ENCODE peak calls at places on chromosomes 3 and 15, in four cellular contexts. One of them, this sample, is unnamed. For H3K27me3, the result is how much of the 10 kb centered on the place peaks cover.

GRCh38 chr15:100849021-100849831 is 30.4 kb upstream of the ALDH1A3 start:
- DNase-seq in upper lobe of right lung: peak
- DNase-seq in pancreas: peak
- DNase-seq in PC-3: peak
- DNase-seq in this sample: peak

GRCh38 chr3:113485161-113485609 is 29.8 kb downstream of the SPICE1 start:
- DNase-seq in upper lobe of right lung: peak
- DNase-seq in pancreas: no peak
- DNase-seq in PC-3: peak
- DNase-seq in this sample: peak

GRCh38 chr3:151265866-151266265 is 12.5 kb downstream of the P2RY14 start:
- DNase-seq in upper lobe of right lung: no peak
- DNase-seq in pancreas: no peak
- DNase-seq in PC-3: no peak
- DNase-seq in this sample: no peak

GRCh38 chr3:127831723-127832172 is 9.4 kb upstream of the MGLL start:
- DNase-seq in upper lobe of right lung: peak
- DNase-seq in pancreas: peak
- DNase-seq in PC-3: peak
- DNase-seq in this sample: no peak

GRCh38 chr3:11832964-11833621 is 13.6 kb downstream of the TAMM41 start:
- DNase-seq in upper lobe of right lung: no peak
- DNase-seq in pancreas: peak
- DNase-seq in PC-3: no peak
- DNase-seq in this sample: no peak

GRCh38 chr3:156478931-156479330 is 76.0 kb downstream of the SSR3 start:
- DNase-seq in upper lobe of right lung: no peak
- DNase-seq in pancreas: no peak
- DNase-seq in PC-3: no peak
- DNase-seq in this sample: no peak

GRCh38 chr3:121681792-121682191 is 21.1 kb upstream of the HCLS1 start:
- DNase-seq in upper lobe of right lung: no peak
- DNase-seq in pancreas: no peak
- DNase-seq in PC-3: no peak
- DNase-seq in this sample: no peak

GRCh38 chr15:90871097-90871715 is 2.8 kb downstream of the FURIN start:
- DNase-seq in upper lobe of right lung: peak
- DNase-seq in pancreas: no peak
- DNase-seq in PC-3: no peak
- DNase-seq in this sample: no peak

GRCh38 chr3:64190517-64191515 is 34.5 kb downstream of the PRICKLE2 start:
- DNase-seq in upper lobe of right lung: no peak
- DNase-seq in pancreas: no peak
- DNase-seq in PC-3: peak
- DNase-seq in this sample: peak

GRCh38 chr3:154152741-154153140 is 31.6 kb downstream of the ARHGEF26 start:
- DNase-seq in upper lobe of right lung: no peak
- DNase-seq in pancreas: no peak
- DNase-seq in PC-3: no peak
- DNase-seq in this sample: no peak

GRCh38 chr15:62644874-62645755 is 397.4 kb upstream of the TPM1 start:
- DNase-seq in upper lobe of right lung: no peak
- DNase-seq in pancreas: no peak
- DNase-seq in PC-3: no peak
- DNase-seq in this sample: no peak

GRCh38 chr15:101358895-101359294 is 63.8 kb upstream of the SNRPA1 start:
- DNase-seq in upper lobe of right lung: no peak
- DNase-seq in pancreas: no peak
- DNase-seq in PC-3: no peak
- DNase-seq in this sample: peak

GRCh38 chr3:135581806-135582205 is 383.7 kb upstream of the PPP2R3A start:
- DNase-seq in upper lobe of right lung: no peak
- DNase-seq in pancreas: no peak
- DNase-seq in PC-3: no peak
- DNase-seq in this sample: no peak

GRCh38 chr3:45654344-45654934 is 34.8 kb upstream of the SACM1L start:
- DNase-seq in upper lobe of right lung: no peak
- DNase-seq in pancreas: no peak
- DNase-seq in PC-3: peak
- DNase-seq in this sample: no peak

GRCh38 chr15:94057305-94057704 is 174.1 kb upstream of the MCTP2 start:
- DNase-seq in upper lobe of right lung: no peak
- DNase-seq in pancreas: no peak
- DNase-seq in PC-3: no peak
- DNase-seq in this sample: peak

GRCh38 chr3:45677045-45677436 is 12.2 kb upstream of the SACM1L start:
- DNase-seq in upper lobe of right lung: peak
- DNase-seq in pancreas: no peak
- DNase-seq in PC-3: peak
- DNase-seq in this sample: peak

GRCh38 chr3:194973366-194974000 is 287.8 kb downstream of the FAM43A start:
- DNase-seq in upper lobe of right lung: no peak
- DNase-seq in pancreas: no peak
- DNase-seq in PC-3: no peak
- DNase-seq in this sample: no peak

GRCh38 chr3:52606373-52607085 is 70.1 kb downstream of the UQCC5 start:
- DNase-seq in upper lobe of right lung: no peak
- DNase-seq in pancreas: peak
- DNase-seq in PC-3: peak
- DNase-seq in this sample: peak

GRCh38 chr15:51675234-51675633 is 6.1 kb upstream of the SCG3 start:
- DNase-seq in upper lobe of right lung: no peak
- DNase-seq in pancreas: no peak
- DNase-seq in PC-3: no peak
- DNase-seq in this sample: no peak

GRCh38 chr15:50119063-50119700 is at the start of gene ATP8B4:
- DNase-seq in upper lobe of right lung: no peak
- DNase-seq in pancreas: no peak
- DNase-seq in PC-3: no peak
- DNase-seq in this sample: no peak

GRCh38 chr15:60932051-60932915 is 296.8 kb downstream of the RORA start:
- DNase-seq in upper lobe of right lung: peak
- DNase-seq in pancreas: no peak
- DNase-seq in PC-3: peak
- DNase-seq in this sample: peak

GRCh38 chr3:149314807-149315578 is 18.4 kb downstream of the TM4SF18 start:
- DNase-seq in upper lobe of right lung: no peak
- DNase-seq in pancreas: no peak
- DNase-seq in PC-3: peak
- DNase-seq in this sample: peak

GRCh38 chr3:45120615-45121158 is 25.5 kb downstream of the CDCP1 start:
- DNase-seq in upper lobe of right lung: no peak
- DNase-seq in pancreas: no peak
- DNase-seq in PC-3: no peak
- DNase-seq in this sample: no peak

GRCh38 chr3:13106308-13106970 is 33.2 kb upstream of the IQSEC1 start:
- DNase-seq in upper lobe of right lung: peak
- DNase-seq in pancreas: no peak
- DNase-seq in PC-3: peak
- DNase-seq in this sample: peak

GRCh38 chr3:194206375-194206774 is 70.4 kb downstream of the HES1 start:
- DNase-seq in upper lobe of right lung: peak
- DNase-seq in pancreas: peak
- DNase-seq in PC-3: no peak
- DNase-seq in this sample: no peak

GRCh38 chr3:27681249-27681748 is 40.8 kb downstream of the EOMES start:
- DNase-seq in upper lobe of right lung: no peak
- DNase-seq in pancreas: no peak
- DNase-seq in PC-3: peak
- DNase-seq in this sample: peak

GRCh38 chr3:1609416-1609815 is 489.2 kb upstream of the CNTN4 start:
- DNase-seq in upper lobe of right lung: no peak
- DNase-seq in pancreas: no peak
- DNase-seq in PC-3: no peak
- DNase-seq in this sample: no peak

GRCh38 chr3:125186261-125186770 is 26.2 kb downstream of the SLC12A8 start:
- DNase-seq in upper lobe of right lung: no peak
- DNase-seq in pancreas: no peak
- DNase-seq in PC-3: no peak
- DNase-seq in this sample: no peak

GRCh38 chr3:155248531-155249187 is 44.8 kb downstream of the STRIT1 start:
- DNase-seq in upper lobe of right lung: no peak
- DNase-seq in pancreas: no peak
- DNase-seq in PC-3: no peak
- DNase-seq in this sample: no peak

GRCh38 chr3:141303481-141304223 is 64.7 kb upstream of the ZBTB38 start:
- DNase-seq in upper lobe of right lung: no peak
- DNase-seq in pancreas: peak
- DNase-seq in PC-3: peak
- DNase-seq in this sample: peak

GRCh38 chr3:39260957-39261356 is 18.9 kb downstream of the CX3CR1 start:
- DNase-seq in upper lobe of right lung: peak
- DNase-seq in pancreas: no peak
- DNase-seq in PC-3: peak
- DNase-seq in this sample: peak

GRCh38 chr3:150061288-150062018 is 90.8 kb upstream of the PFN2 start:
- DNase-seq in upper lobe of right lung: no peak
- DNase-seq in pancreas: no peak
- DNase-seq in PC-3: no peak
- DNase-seq in this sample: no peak

GRCh38 chr3:185317674-185318073 is 45.3 kb upstream of the MAP3K13 start:
- DNase-seq in upper lobe of right lung: no peak
- DNase-seq in pancreas: no peak
- DNase-seq in PC-3: peak
- DNase-seq in this sample: peak

GRCh38 chr3:30694668-30695067 is 88.3 kb downstream of the TGFBR2 start:
- DNase-seq in upper lobe of right lung: no peak
- DNase-seq in pancreas: no peak
- DNase-seq in PC-3: no peak
- DNase-seq in this sample: no peak

GRCh38 chr3:197841789-197842188 is 50.7 kb downstream of the LRCH3 start:
- DNase-seq in upper lobe of right lung: no peak
- DNase-seq in pancreas: no peak
- DNase-seq in PC-3: no peak
- DNase-seq in this sample: no peak

GRCh38 chr3:190995156-190995555 is 132.7 kb upstream of the GMNC start:
- DNase-seq in upper lobe of right lung: no peak
- DNase-seq in pancreas: no peak
- DNase-seq in PC-3: no peak
- DNase-seq in this sample: no peak

GRCh38 chr3:149435936-149436885 is 38.3 kb upstream of the TM4SF4 start:
- DNase-seq in upper lobe of right lung: no peak
- DNase-seq in pancreas: no peak
- DNase-seq in PC-3: no peak
- DNase-seq in this sample: no peak

GRCh38 chr3:13579089-13579488 is 30.2 kb downstream of the FBLN2 start:
- DNase-seq in upper lobe of right lung: no peak
- DNase-seq in pancreas: no peak
- DNase-seq in PC-3: peak
- DNase-seq in this sample: peak

DNA sequence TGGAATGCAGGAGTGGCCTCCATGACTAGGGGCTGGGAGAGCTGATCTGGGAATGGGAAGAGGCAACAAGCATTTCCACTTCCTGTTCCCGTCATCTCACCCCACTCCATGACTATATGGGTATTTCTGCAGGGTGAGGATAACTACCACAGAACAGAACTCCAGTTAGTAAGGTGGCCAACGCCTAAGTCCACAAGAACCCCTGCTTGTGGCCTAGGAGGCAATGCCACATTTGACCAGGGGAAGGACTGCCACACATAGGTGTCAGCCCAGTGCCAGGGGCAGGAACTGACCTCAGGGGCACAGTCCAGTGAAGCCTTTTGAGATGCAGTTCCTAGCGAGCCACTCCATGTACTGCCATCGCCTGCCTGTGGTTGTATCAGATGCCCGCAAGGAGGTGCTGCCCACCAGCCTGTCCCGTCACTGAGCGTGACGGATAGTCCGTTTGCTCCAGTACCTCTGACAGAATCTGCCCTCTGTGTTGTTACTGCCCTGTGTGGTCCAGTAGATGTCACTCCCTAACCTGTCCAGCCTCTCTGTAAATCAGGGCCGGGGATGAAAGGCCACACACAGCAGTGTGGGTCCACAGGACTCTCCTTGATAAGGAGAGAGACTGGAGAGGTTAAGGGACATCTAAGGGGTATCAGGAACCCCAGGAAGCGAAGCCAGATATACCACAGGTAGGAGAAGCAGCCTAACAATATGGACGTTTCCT is 3.5 kb upstream of the MTFMT start:
- DNase-seq in upper lobe of right lung: peak
- DNase-seq in pancreas: peak
- DNase-seq in PC-3: peak
- DNase-seq in this sample: peak
- TF ChIP-seq CTCF in upper lobe of right lung: peak
- TF ChIP-seq CTCF in pancreas: peak
- TF ChIP-seq CTCF in PC-3: peak
- TF ChIP-seq CTCF in this sample: peak

GRCh38 chr15:74175271-74176191 is 2.0 kb downstream of the ISLR start:
- DNase-seq in upper lobe of right lung: peak
- DNase-seq in pancreas: no peak
- DNase-seq in PC-3: no peak
- DNase-seq in this sample: no peak

GRCh38 chr15:74173545-74174215 is at the start of gene ISLR:
- DNase-seq in upper lobe of right lung: no peak
- DNase-seq in pancreas: no peak
- DNase-seq in PC-3: no peak
- DNase-seq in this sample: no peak

GRCh38 chr15:74174966-74175270 is 1.4 kb downstream of the ISLR start:
- DNase-seq in upper lobe of right lung: peak
- DNase-seq in pancreas: no peak
- DNase-seq in PC-3: no peak
- DNase-seq in this sample: no peak

GRCh38 chr15:74172751-74173544 is 562 bp upstream of the ISLR start:
- DNase-seq in upper lobe of right lung: no peak
- DNase-seq in pancreas: no peak
- DNase-seq in PC-3: no peak
- DNase-seq in this sample: no peak

GRCh38 chr15:74174216-74174965 is 881 bp downstream of the ISLR start:
- DNase-seq in upper lobe of right lung: no peak
- DNase-seq in pancreas: no peak
- DNase-seq in PC-3: no peak
- DNase-seq in this sample: no peak
- H3K4me3 ChIP-seq in upper lobe of right lung: peak
- H3K4me3 ChIP-seq in pancreas: no peak
- H3K4me3 ChIP-seq in PC-3: no peak
- H3K4me3 ChIP-seq in this sample: no peak

GRCh38 chr3:10740954-10741353 is 75.1 kb upstream of the SLC6A11 start:
- DNase-seq in upper lobe of right lung: no peak
- DNase-seq in pancreas: no peak
- DNase-seq in PC-3: no peak
- DNase-seq in this sample: no peak
- H3K27me3 ChIP-seq in upper lobe of right lung: under half
- H3K27me3 ChIP-seq in pancreas: under half
- H3K27me3 ChIP-seq in PC-3: under half
- H3K27me3 ChIP-seq in this sample: under half

GRCh38 chr15:78620021-78620838 is 566 bp downstream of the CHRNA3 start:
- DNase-seq in upper lobe of right lung: peak
- DNase-seq in pancreas: no peak
- DNase-seq in PC-3: no peak
- DNase-seq in this sample: no peak
- TF ChIP-seq CTCF in upper lobe of right lung: no peak
- TF ChIP-seq CTCF in pancreas: no peak
- TF ChIP-seq CTCF in PC-3: no peak
- TF ChIP-seq CTCF in this sample: peak

GRCh38 chr3:112074006-112074405 is 12.2 kb upstream of the C3orf52 start:
- DNase-seq in upper lobe of right lung: no peak
- DNase-seq in pancreas: no peak
- DNase-seq in PC-3: peak
- DNase-seq in this sample: peak
- H3K4me3 ChIP-seq in upper lobe of right lung: no peak
- H3K4me3 ChIP-seq in pancreas: no peak
- H3K4me3 ChIP-seq in PC-3: peak
- H3K4me3 ChIP-seq in this sample: no peak